ENCODE peak calls at places on chromosomes 7 and 10, in eight cellular contexts. Z, G, R, N, K, B, Q and L are unnamed samples.
A peak's percentile ranks its signal among the peaks of the same experiment; 100 is the strongest.

GRCh38 chr7:101870361-101871062 is 53.1 kb downstream of the CUX1 start:
- DNase-seq in N (peak; percentile 80), B (no peak), K (no peak), R (no peak), Q (no peak), Z (peak; percentile 89), G (peak; percentile 57), L (no peak)

GRCh38 chr7:107659666-107660065 is 962 bp upstream of the SLC26A4 start:
- DNase-seq in B (no peak), R (peak; percentile 95), Z (peak; percentile 83), K (peak; percentile 32), G (no peak), N (peak; percentile 74), Q (no peak), L (no peak)

GRCh38 chr7:131010029-131010705 is 276.2 kb upstream of the KLF14 start:
- DNase-seq in R (no peak), G (no peak), K (no peak), B (no peak), Z (no peak), Q (no peak), N (no peak), L (no peak)

GRCh38 chr7:102215281-102215680 is 71.4 kb upstream of the SH2B2 start:
- DNase-seq in K (no peak), N (no peak), Q (no peak), B (no peak), R (no peak), G (no peak), Z (no peak), L (no peak)

GRCh38 chr10:15300697-15301096 is 70.4 kb downstream of the FAM171A1 start:
- DNase-seq in B (no peak), K (no peak), Q (no peak), Z (no peak), G (no peak), N (no peak), R (peak; percentile 24), L (no peak)

GRCh38 chr7:122628651-122629411 is 70.1 kb downstream of the RNF133 start:
- DNase-seq in B (no peak), Z (no peak), G (no peak), R (peak; percentile 70), Q (no peak), N (no peak), K (no peak), L (no peak)

GRCh38 chr10:101032637-101033201 is 1.7 kb downstream of the SFXN3 start:
- DNase-seq in Q (peak; percentile 87), K (no peak), N (peak; percentile 79), Z (peak; percentile 75), B (no peak), R (peak; percentile 87), G (no peak), L (no peak)

GRCh38 chr10:13925924-13926435 is 339.2 kb downstream of the PRPF18 start:
- DNase-seq in Q (no peak), G (no peak), Z (no peak), B (no peak), N (no peak), K (peak; percentile 51), R (no peak), L (no peak)

GRCh38 chr7:139016931-139017511 is 18.8 kb downstream of the ZC3HAV1L start:
- DNase-seq in G (peak; percentile 60), B (peak; percentile 6), Q (peak; percentile 66), R (peak; percentile 74), Z (peak; percentile 74), K (peak; percentile 78), N (peak; percentile 62), L (peak; percentile 84)

GRCh38 chr10:88920198-88920597 is 32.4 kb downstream of the ACTA2 start:
- DNase-seq in Z (peak; percentile 32), Q (no peak), G (no peak), K (no peak), R (peak; percentile 63), B (no peak), N (no peak), L (no peak)

GRCh38 chr7:14125998-14126397 is 136.5 kb upstream of the ETV1 start:
- DNase-seq in G (no peak), K (no peak), N (no peak), R (peak; percentile 15), Q (no peak), B (no peak), Z (no peak), L (no peak)

GRCh38 chr10:21501731-21502370 is 23.6 kb downstream of the SKIDA1 start:
- DNase-seq in R (no peak), N (peak; percentile 32), Z (peak; percentile 8), K (no peak), G (no peak), Q (no peak), B (no peak), L (no peak)

GRCh38 chr10:71349401-71349800 is 30.3 kb downstream of the SLC29A3 start:
- DNase-seq in Q (no peak), N (peak; percentile 80), B (no peak), G (no peak), K (no peak), Z (peak; percentile 85), R (peak; percentile 4), L (no peak)

GRCh38 chr7:22589641-22590141 is 89.7 kb upstream of the STEAP1B start:
- DNase-seq in R (peak; percentile 92), Z (no peak), N (no peak), G (no peak), K (no peak), B (no peak), Q (peak; percentile 79), L (no peak)

GRCh38 chr10:62430881-62431280 is 56.7 kb downstream of the ZNF365 start:
- DNase-seq in Q (no peak), R (no peak), G (no peak), K (no peak), Z (no peak), N (no peak), B (no peak), L (no peak)

GRCh38 chr10:44788820-44789167 is 122.3 kb upstream of the TMEM72 start:
- DNase-seq in Z (no peak), K (no peak), G (no peak), Q (no peak), R (no peak), B (no peak), N (no peak), L (no peak)

GRCh38 chr10:110403593-110403992 is 94.1 kb upstream of the DUSP5 start:
- DNase-seq in B (no peak), Q (no peak), N (no peak), R (no peak), Z (no peak), G (no peak), K (no peak), L (no peak)

GRCh38 chr10:819326-819725 is 112.2 kb downstream of the LARP4B start:
- DNase-seq in R (peak; percentile 82), Z (no peak), B (no peak), Q (no peak), N (no peak), K (no peak), G (no peak), L (no peak)

GRCh38 chr7:128398016-128398840 is 11.6 kb downstream of the IMPDH1 start:
- DNase-seq in G (peak; percentile 84), K (no peak), Z (peak; percentile 48), B (no peak), N (peak; percentile 31), R (peak; percentile 58), Q (no peak), L (peak; percentile 69)

GRCh38 chr7:12458520-12459131 is 55.0 kb upstream of the VWDE start:
- DNase-seq in Q (no peak), Z (peak; percentile 57), N (peak; percentile 34), K (peak; percentile 49), R (peak; percentile 62), G (no peak), B (no peak), L (peak; percentile 41)

GRCh38 chr7:12450615-12451014 is 47.0 kb upstream of the VWDE start:
- DNase-seq in Q (no peak), Z (no peak), B (no peak), R (no peak), N (no peak), K (no peak), G (no peak), L (no peak)

DNA sequence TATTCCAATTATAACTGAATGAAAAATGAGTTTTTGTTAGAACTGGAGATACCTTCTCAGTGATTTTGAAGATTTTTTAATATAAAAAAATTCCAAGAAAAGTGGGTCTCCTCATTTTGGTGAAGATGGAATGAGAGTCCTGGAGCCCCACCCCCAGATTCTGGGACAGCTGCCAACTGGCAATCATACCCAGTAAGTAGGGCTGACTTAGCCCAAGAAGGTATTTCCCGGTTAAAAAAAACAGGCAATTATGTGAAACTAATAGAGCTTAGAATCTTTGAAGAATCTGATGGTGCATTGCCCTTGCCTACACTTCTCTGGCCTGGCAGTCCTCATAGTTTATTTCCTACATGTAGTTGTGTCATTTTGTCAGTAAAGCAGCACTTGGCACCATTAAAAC is 52.8 kb upstream of the VWDE start:
- DNase-seq in N (no peak), G (no peak), R (no peak), Q (no peak), Z (peak; percentile 21), K (no peak), B (no peak), L (no peak)
- TF ChIP-seq CTCF in N (no peak), G (no peak), R (no peak), Q (no peak), Z (no peak), K (no peak), B (no peak), L (no peak)

DNA sequence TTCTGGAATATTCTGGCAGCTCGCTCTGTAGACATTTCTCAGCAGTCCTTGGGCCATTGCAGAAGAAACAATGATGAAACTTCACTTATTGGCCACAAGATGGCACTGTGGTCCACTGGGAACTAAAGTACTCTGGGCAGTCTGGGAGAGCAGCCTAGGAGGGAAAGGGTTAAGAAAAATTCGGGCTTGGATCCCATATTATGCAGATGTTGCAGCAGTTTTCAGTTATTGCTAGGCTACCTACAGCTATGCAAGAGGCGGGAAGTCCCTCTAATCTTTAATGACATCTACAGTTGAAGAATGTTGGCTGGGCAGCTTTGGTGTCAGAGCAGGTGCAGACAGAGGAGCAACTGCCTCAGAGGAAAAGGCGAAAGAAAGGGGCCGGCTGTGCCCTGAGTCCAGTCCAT is 201.7 kb upstream of the PRSS58 start:
- DNase-seq in Q (no peak), B (no peak), G (no peak), N (peak; percentile 63), Z (peak; percentile 74), K (peak; percentile 61), R (peak; percentile 87), L (peak; percentile 50)
- TF ChIP-seq CTCF in Q (peak; percentile 28), B (peak; percentile 61), G (peak; percentile 65), N (peak; percentile 68), Z (peak; percentile 77), K (peak; percentile 64), R (peak; percentile 72), L (peak; percentile 71)

GRCh38 chr10:22573820-22574569 is 140.4 kb downstream of the PIP4K2A start:
- DNase-seq in Q (no peak), R (peak; percentile 63), N (peak; percentile 11), Z (no peak), G (peak; percentile 19), B (no peak), K (peak; percentile 38), L (no peak)
- TF ChIP-seq CTCF in Q (peak; percentile 40), R (peak; percentile 62), N (peak; percentile 35), Z (peak; percentile 45), G (peak; percentile 20), B (peak; percentile 27), K (peak; percentile 45), L (peak; percentile 10)

DNA sequence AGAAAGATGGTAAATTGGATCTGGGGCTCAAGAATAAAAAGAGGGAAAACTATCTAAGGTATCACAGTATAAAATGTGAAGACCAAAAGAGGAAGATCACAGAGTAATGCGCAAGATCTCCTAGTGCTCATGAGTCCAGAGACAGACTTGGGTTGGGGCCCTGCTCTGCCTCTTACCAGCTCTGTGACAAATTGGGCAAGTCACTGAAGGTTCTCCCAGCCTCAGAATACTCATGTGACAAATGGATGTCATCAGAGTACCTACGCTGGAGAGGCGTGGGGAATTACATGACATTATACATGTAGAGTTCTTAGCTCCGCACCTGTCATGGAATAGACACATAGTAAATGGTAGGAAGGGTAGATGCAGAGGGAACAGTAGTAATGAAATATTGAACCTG is 124.4 kb downstream of the DOCK4 start:
- DNase-seq in R (no peak), B (no peak), K (no peak), G (no peak), N (no peak), Z (no peak), Q (peak; percentile 73), L (no peak)
- TF ChIP-seq CTCF in R (no peak), B (no peak), K (no peak), G (no peak), N (no peak), Z (no peak), Q (no peak), L (no peak)